ENCODE peak calls at places on chromosomes 11 and 22, in five cellular contexts. One of them, this sample, is unnamed.
A peak's percentile ranks its signal among the peaks of the same experiment; 100 is the strongest.

GRCh38 chr11:45180158-45180887 is 33.9 kb downstream of the PRDM11 start:
- DNase-seq in SK-N-SH: peak; percentile 94
- DNase-seq in endodermal cell: peak; percentile 82
- DNase-seq in effector memory CD4-positive, alpha-beta T cell: no peak
- DNase-seq in iPS DF 6.9: no peak
- DNase-seq in this sample: no peak

GRCh38 chr11:69101100-69101791 is 52.5 kb downstream of the TPCN2 start:
- DNase-seq in SK-N-SH: peak; percentile 96
- DNase-seq in endodermal cell: peak; percentile 96
- DNase-seq in effector memory CD4-positive, alpha-beta T cell: peak; percentile 50
- DNase-seq in iPS DF 6.9: peak; percentile 76
- DNase-seq in this sample: peak; percentile 69

GRCh38 chr22:47175761-47176359 is 413.4 kb downstream of the TBC1D22A start:
- DNase-seq in SK-N-SH: no peak
- DNase-seq in endodermal cell: peak; percentile 29
- DNase-seq in effector memory CD4-positive, alpha-beta T cell: no peak
- DNase-seq in iPS DF 6.9: no peak
- DNase-seq in this sample: no peak

GRCh38 chr11:11179239-11179638 is 173.8 kb downstream of the CSNK2A3 start:
- DNase-seq in SK-N-SH: no peak
- DNase-seq in endodermal cell: no peak
- DNase-seq in effector memory CD4-positive, alpha-beta T cell: no peak
- DNase-seq in iPS DF 6.9: no peak
- DNase-seq in this sample: no peak

GRCh38 chr11:503179-503981 is 3.7 kb downstream of the RNH1 start:
- DNase-seq in SK-N-SH: no peak
- DNase-seq in endodermal cell: peak; percentile 32
- DNase-seq in effector memory CD4-positive, alpha-beta T cell: no peak
- DNase-seq in iPS DF 6.9: no peak
- DNase-seq in this sample: peak; percentile 86

GRCh38 chr11:68498313-68498712 is 37.8 kb downstream of the PPP6R3 start:
- DNase-seq in SK-N-SH: no peak
- DNase-seq in endodermal cell: no peak
- DNase-seq in effector memory CD4-positive, alpha-beta T cell: no peak
- DNase-seq in iPS DF 6.9: no peak
- DNase-seq in this sample: no peak

GRCh38 chr11:3139481-3140290 is 25.4 kb downstream of the OSBPL5 start:
- DNase-seq in SK-N-SH: no peak
- DNase-seq in endodermal cell: no peak
- DNase-seq in effector memory CD4-positive, alpha-beta T cell: no peak
- DNase-seq in iPS DF 6.9: no peak
- DNase-seq in this sample: no peak

GRCh38 chr11:70204466-70204799 is 1.3 kb downstream of the FADD start:
- DNase-seq in SK-N-SH: no peak
- DNase-seq in endodermal cell: no peak
- DNase-seq in effector memory CD4-positive, alpha-beta T cell: no peak
- DNase-seq in iPS DF 6.9: no peak
- DNase-seq in this sample: no peak

GRCh38 chr11:63491614-63492372 is 826 bp upstream of the PLAAT5 start:
- DNase-seq in SK-N-SH: no peak
- DNase-seq in endodermal cell: no peak
- DNase-seq in effector memory CD4-positive, alpha-beta T cell: no peak
- DNase-seq in iPS DF 6.9: no peak
- DNase-seq in this sample: no peak

GRCh38 chr22:19232620-19233019 is 54.1 kb upstream of the SLC25A1 start:
- DNase-seq in SK-N-SH: peak; percentile 26
- DNase-seq in endodermal cell: no peak
- DNase-seq in effector memory CD4-positive, alpha-beta T cell: no peak
- DNase-seq in iPS DF 6.9: no peak
- DNase-seq in this sample: no peak

GRCh38 chr22:24156146-24156914 is 25.0 kb upstream of the SUSD2 start:
- DNase-seq in SK-N-SH: peak; percentile 82
- DNase-seq in endodermal cell: no peak
- DNase-seq in effector memory CD4-positive, alpha-beta T cell: peak; percentile 56
- DNase-seq in iPS DF 6.9: no peak
- DNase-seq in this sample: no peak

GRCh38 chr11:27621440-27622161 is 78.7 kb downstream of the BDNF start:
- DNase-seq in SK-N-SH: no peak
- DNase-seq in endodermal cell: no peak
- DNase-seq in effector memory CD4-positive, alpha-beta T cell: no peak
- DNase-seq in iPS DF 6.9: no peak
- DNase-seq in this sample: no peak

GRCh38 chr11:94537051-94537600 is 6.6 kb upstream of the FUT4 start:
- DNase-seq in SK-N-SH: no peak
- DNase-seq in endodermal cell: no peak
- DNase-seq in effector memory CD4-positive, alpha-beta T cell: no peak
- DNase-seq in iPS DF 6.9: no peak
- DNase-seq in this sample: no peak

GRCh38 chr11:75301602-75302345 is 49.7 kb downstream of the ARRB1 start:
- DNase-seq in SK-N-SH: no peak
- DNase-seq in endodermal cell: no peak
- DNase-seq in effector memory CD4-positive, alpha-beta T cell: no peak
- DNase-seq in iPS DF 6.9: no peak
- DNase-seq in this sample: no peak

GRCh38 chr22:24027389-24027980 is 16.4 kb downstream of the CABIN1 start:
- DNase-seq in SK-N-SH: no peak
- DNase-seq in endodermal cell: peak; percentile 10
- DNase-seq in effector memory CD4-positive, alpha-beta T cell: no peak
- DNase-seq in iPS DF 6.9: no peak
- DNase-seq in this sample: no peak

GRCh38 chr11:77038825-77039326 is 4.7 kb downstream of the B3GNT6 start:
- DNase-seq in SK-N-SH: no peak
- DNase-seq in endodermal cell: no peak
- DNase-seq in effector memory CD4-positive, alpha-beta T cell: no peak
- DNase-seq in iPS DF 6.9: no peak
- DNase-seq in this sample: no peak

GRCh38 chr11:68012843-68013610 is 2.9 kb downstream of the ALDH3B1 start:
- DNase-seq in SK-N-SH: no peak
- DNase-seq in endodermal cell: no peak
- DNase-seq in effector memory CD4-positive, alpha-beta T cell: no peak
- DNase-seq in iPS DF 6.9: no peak
- DNase-seq in this sample: no peak

GRCh38 chr11:25214535-25215176 is 717.8 kb downstream of the LUZP2 start:
- DNase-seq in SK-N-SH: no peak
- DNase-seq in endodermal cell: no peak
- DNase-seq in effector memory CD4-positive, alpha-beta T cell: no peak
- DNase-seq in iPS DF 6.9: no peak
- DNase-seq in this sample: no peak

GRCh38 chr22:20391222-20391621 is 2.7 kb upstream of the ZNF74 start:
- DNase-seq in SK-N-SH: no peak
- DNase-seq in endodermal cell: peak; percentile 18
- DNase-seq in effector memory CD4-positive, alpha-beta T cell: no peak
- DNase-seq in iPS DF 6.9: no peak
- DNase-seq in this sample: no peak

GRCh38 chr11:112174789-112175595 is at the start of gene BCO2:
- DNase-seq in SK-N-SH: peak; percentile 79
- DNase-seq in endodermal cell: peak; percentile 86
- DNase-seq in effector memory CD4-positive, alpha-beta T cell: no peak
- DNase-seq in iPS DF 6.9: peak; percentile 33
- DNase-seq in this sample: peak; percentile 91

GRCh38 chr22:33539902-33540751 is 380.1 kb downstream of the LARGE1 start:
- DNase-seq in SK-N-SH: no peak
- DNase-seq in endodermal cell: no peak
- DNase-seq in effector memory CD4-positive, alpha-beta T cell: no peak
- DNase-seq in iPS DF 6.9: no peak
- DNase-seq in this sample: peak; percentile 73

GRCh38 chr22:27267145-27267544 is 534.4 kb downstream of the MN1 start:
- DNase-seq in SK-N-SH: peak; percentile 59
- DNase-seq in endodermal cell: no peak
- DNase-seq in effector memory CD4-positive, alpha-beta T cell: no peak
- DNase-seq in iPS DF 6.9: no peak
- DNase-seq in this sample: no peak

GRCh38 chr11:61120865-61121831 is 18.9 kb downstream of the CD5 start:
- DNase-seq in SK-N-SH: peak; percentile 85
- DNase-seq in endodermal cell: no peak
- DNase-seq in effector memory CD4-positive, alpha-beta T cell: peak; percentile 44
- DNase-seq in iPS DF 6.9: no peak
- DNase-seq in this sample: no peak

GRCh38 chr22:45548991-45549736 is 46.5 kb downstream of the FBLN1 start:
- DNase-seq in SK-N-SH: no peak
- DNase-seq in endodermal cell: peak; percentile 85
- DNase-seq in effector memory CD4-positive, alpha-beta T cell: no peak
- DNase-seq in iPS DF 6.9: no peak
- DNase-seq in this sample: peak; percentile 86

GRCh38 chr11:62025429-62026105 is 58.1 kb upstream of the FTH1 start:
- DNase-seq in SK-N-SH: no peak
- DNase-seq in endodermal cell: no peak
- DNase-seq in effector memory CD4-positive, alpha-beta T cell: peak; percentile 86
- DNase-seq in iPS DF 6.9: no peak
- DNase-seq in this sample: peak; percentile 94

GRCh38 chr22:30890689-30891442 is 77.7 kb downstream of the MORC2 start:
- DNase-seq in SK-N-SH: peak; percentile 79
- DNase-seq in endodermal cell: peak; percentile 91
- DNase-seq in effector memory CD4-positive, alpha-beta T cell: no peak
- DNase-seq in iPS DF 6.9: peak; percentile 43
- DNase-seq in this sample: no peak

GRCh38 chr11:293852-294661 is 5.1 kb downstream of the PGGHG start:
- DNase-seq in SK-N-SH: no peak
- DNase-seq in endodermal cell: peak; percentile 38
- DNase-seq in effector memory CD4-positive, alpha-beta T cell: no peak
- DNase-seq in iPS DF 6.9: no peak
- DNase-seq in this sample: no peak

GRCh38 chr22:49617264-49617663 is 210.4 kb downstream of the BRD1 start:
- DNase-seq in SK-N-SH: no peak
- DNase-seq in endodermal cell: no peak
- DNase-seq in effector memory CD4-positive, alpha-beta T cell: no peak
- DNase-seq in iPS DF 6.9: no peak
- DNase-seq in this sample: no peak

GRCh38 chr11:108037211-108037610 is 28.5 kb downstream of the CUL5 start:
- DNase-seq in SK-N-SH: no peak
- DNase-seq in endodermal cell: no peak
- DNase-seq in effector memory CD4-positive, alpha-beta T cell: no peak
- DNase-seq in iPS DF 6.9: no peak
- DNase-seq in this sample: no peak

GRCh38 chr11:77101043-77101537 is 1.6 kb upstream of the OMP start:
- DNase-seq in SK-N-SH: peak; percentile 59
- DNase-seq in endodermal cell: peak; percentile 69
- DNase-seq in effector memory CD4-positive, alpha-beta T cell: no peak
- DNase-seq in iPS DF 6.9: no peak
- DNase-seq in this sample: no peak

GRCh38 chr11:19327280-19327679 is 86.5 kb upstream of the E2F8 start:
- DNase-seq in SK-N-SH: no peak
- DNase-seq in endodermal cell: no peak
- DNase-seq in effector memory CD4-positive, alpha-beta T cell: no peak
- DNase-seq in iPS DF 6.9: no peak
- DNase-seq in this sample: no peak

GRCh38 chr22:25368271-25368670 is 148.8 kb downstream of the CRYBB2 start:
- DNase-seq in SK-N-SH: no peak
- DNase-seq in endodermal cell: no peak
- DNase-seq in effector memory CD4-positive, alpha-beta T cell: no peak
- DNase-seq in iPS DF 6.9: no peak
- DNase-seq in this sample: no peak

GRCh38 chr22:44024288-44024908 is at the start of gene PARVB:
- DNase-seq in SK-N-SH: peak; percentile 84
- DNase-seq in endodermal cell: peak; percentile 66
- DNase-seq in effector memory CD4-positive, alpha-beta T cell: no peak
- DNase-seq in iPS DF 6.9: no peak
- DNase-seq in this sample: no peak
- H3K27ac ChIP-seq in SK-N-SH: peak within 1 kb of the TSS; percentile 59
- H3K27ac ChIP-seq in endodermal cell: no peak within 1 kb of the TSS
- H3K27ac ChIP-seq in effector memory CD4-positive, alpha-beta T cell: peak within 1 kb of the TSS; percentile 22
- H3K27ac ChIP-seq in iPS DF 6.9: no peak within 1 kb of the TSS
- H3K27ac ChIP-seq in this sample: peak within 1 kb of the TSS; percentile 87

GRCh38 chr11:35524780-35525179 is 636 bp downstream of the PAMR1 start:
- DNase-seq in SK-N-SH: no peak
- DNase-seq in endodermal cell: no peak
- DNase-seq in effector memory CD4-positive, alpha-beta T cell: no peak
- DNase-seq in iPS DF 6.9: no peak
- DNase-seq in this sample: no peak
- H3K4me3 ChIP-seq in SK-N-SH: no peak overlapping the region
- H3K4me3 ChIP-seq in endodermal cell: peak overlapping the region; percentile 73
- H3K4me3 ChIP-seq in effector memory CD4-positive, alpha-beta T cell: no peak overlapping the region
- H3K4me3 ChIP-seq in iPS DF 6.9: no peak overlapping the region
- H3K4me3 ChIP-seq in this sample: peak overlapping the region; percentile 24

DNA sequence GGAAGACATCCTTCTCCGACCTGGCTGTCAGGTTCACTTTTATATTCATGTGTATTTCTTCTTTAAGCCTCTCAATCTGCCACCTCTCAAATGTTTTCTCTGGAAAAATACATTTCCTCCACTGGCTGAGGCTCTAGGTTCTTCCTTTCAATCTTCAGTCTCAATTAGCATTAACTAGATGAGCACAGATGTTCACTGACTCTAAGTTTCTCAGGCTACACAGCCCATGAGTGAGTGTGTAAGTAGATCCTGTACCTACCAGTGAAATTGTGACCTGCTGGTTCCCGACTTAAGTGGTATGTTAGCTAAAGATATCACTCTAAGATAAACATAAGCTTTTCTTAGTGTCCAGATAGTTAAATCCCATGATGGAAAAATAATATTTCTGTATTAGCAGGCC is 206.9 kb downstream of the ADAMTS15 start:
- DNase-seq in SK-N-SH: no peak
- DNase-seq in endodermal cell: no peak
- DNase-seq in effector memory CD4-positive, alpha-beta T cell: no peak
- DNase-seq in iPS DF 6.9: no peak
- DNase-seq in this sample: no peak
- H3K27ac ChIP-seq in SK-N-SH: no peak overlapping the region
- H3K27ac ChIP-seq in endodermal cell: no peak overlapping the region
- H3K27ac ChIP-seq in effector memory CD4-positive, alpha-beta T cell: no peak overlapping the region
- H3K27ac ChIP-seq in iPS DF 6.9: no peak overlapping the region
- H3K27ac ChIP-seq in this sample: peak overlapping the region; percentile 21

DNA sequence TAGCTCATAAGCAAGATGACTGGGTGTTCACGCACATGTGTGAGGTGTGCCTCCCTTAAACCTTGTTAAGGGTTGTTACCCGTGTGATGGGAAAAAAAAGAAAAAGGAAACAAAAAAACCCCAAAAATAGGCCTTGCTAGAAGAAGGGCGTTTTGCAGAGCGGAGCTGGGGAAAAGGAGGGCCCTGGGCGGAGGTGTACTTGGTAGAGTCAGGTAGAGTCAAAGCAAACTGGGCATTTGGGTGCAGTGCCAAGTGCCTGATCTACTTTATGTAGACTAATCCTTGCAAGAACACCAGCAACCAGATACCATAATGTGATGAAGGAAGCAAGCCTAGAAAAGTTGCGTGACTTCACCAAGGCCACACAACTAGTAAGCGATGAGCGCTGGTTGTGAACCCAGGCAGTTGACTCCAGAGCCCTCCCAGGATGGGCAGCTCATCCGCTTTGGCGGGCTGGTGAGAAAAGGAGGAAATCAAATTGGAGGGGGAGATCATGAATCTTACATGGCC is 1.2 kb upstream of the TIRAP start:
- DNase-seq in SK-N-SH: no peak
- DNase-seq in endodermal cell: no peak
- DNase-seq in effector memory CD4-positive, alpha-beta T cell: no peak
- DNase-seq in iPS DF 6.9: no peak
- DNase-seq in this sample: no peak
- H3K4me3 ChIP-seq in SK-N-SH: no peak overlapping the region
- H3K4me3 ChIP-seq in endodermal cell: no peak overlapping the region
- H3K4me3 ChIP-seq in effector memory CD4-positive, alpha-beta T cell: no peak overlapping the region
- H3K4me3 ChIP-seq in iPS DF 6.9: no peak overlapping the region
- H3K4me3 ChIP-seq in this sample: peak overlapping the region; percentile 73

GRCh38 chr11:100925935-100926334 is 203.7 kb downstream of the PGR start:
- DNase-seq in SK-N-SH: no peak
- DNase-seq in endodermal cell: no peak
- DNase-seq in effector memory CD4-positive, alpha-beta T cell: no peak
- DNase-seq in iPS DF 6.9: no peak
- DNase-seq in this sample: no peak
- H3K27ac ChIP-seq in SK-N-SH: no peak overlapping the region
- H3K27ac ChIP-seq in endodermal cell: no peak overlapping the region
- H3K27ac ChIP-seq in effector memory CD4-positive, alpha-beta T cell: no peak overlapping the region
- H3K27ac ChIP-seq in iPS DF 6.9: no peak overlapping the region
- H3K27ac ChIP-seq in this sample: no peak overlapping the region

This sample was measured in right atrium auricular region.